ENCODE peak calls at places on chromosomes 5 and 9, in six cellular contexts. S is uterus; Q is psoas muscle; O is stimulated activated CD4-positive, alpha-beta T cell treated with anti-CD3 and anti-CD28 coated beads, Interleukin-1b, Interleukin-23, amount 100 ng/mL, for 48 hours; C is KBM-7; G is OCI-M1. T is an unnamed sample.

GRCh38 chr9:92618633-92619225 is 51.2 kb downstream of the IPPK start:
- DNase-seq in Q (no peak), C (no peak), G (no peak), O (no peak), S (peak), T (no peak)

GRCh38 chr9:124004608-124005007 is 7.0 kb upstream of the LHX2 start:
- DNase-seq in Q (no peak), G (no peak), C (no peak), O (no peak), S (no peak), T (no peak)

GRCh38 chr9:72465602-72466001 is 55.8 kb upstream of the TMC1 start:
- DNase-seq in G (no peak), Q (no peak), O (no peak), C (no peak), S (no peak), T (no peak)

GRCh38 chr5:160507181-160507811 is 85.6 kb downstream of the PTTG1 start:
- DNase-seq in C (peak), Q (no peak), S (no peak), G (no peak), O (peak), T (peak)

GRCh38 chr9:34158362-34158869 is 20.4 kb upstream of the UBAP1 start:
- DNase-seq in G (peak), O (no peak), Q (no peak), C (peak), S (no peak), T (no peak)

GRCh38 chr9:104927912-104928740 is at the start of gene ABCA1:
- DNase-seq in C (peak), O (peak), Q (peak), G (peak), S (peak), T (peak)

GRCh38 chr5:127041571-127041970 is 11.2 kb upstream of the MARCHF3 start:
- DNase-seq in O (no peak), G (peak), C (no peak), Q (no peak), S (no peak), T (no peak)

GRCh38 chr5:169694221-169694620 is 57.1 kb downstream of the DOCK2 start:
- DNase-seq in Q (no peak), G (no peak), S (no peak), O (no peak), C (no peak), T (no peak)

GRCh38 chr5:180830253-180831138 is 27.9 kb upstream of the MGAT1 start:
- DNase-seq in G (peak), Q (peak), O (peak), C (no peak), S (peak), T (peak)

GRCh38 chr5:119271758-119272730 is 83.8 kb upstream of the TNFAIP8 start:
- DNase-seq in C (no peak), O (no peak), S (no peak), Q (no peak), G (no peak), T (no peak)

GRCh38 chr5:139684350-139684880 is 36.3 kb downstream of the CXXC5 start:
- DNase-seq in G (no peak), O (no peak), C (no peak), S (no peak), Q (no peak), T (no peak)

GRCh38 chr9:134130503-134131375 is 5.1 kb upstream of the WDR5 start:
- DNase-seq in G (no peak), S (peak), Q (peak), O (no peak), C (no peak), T (no peak)

T was measured in stimulated activated CD8-positive, alpha-beta memory T cell treated with anti-CD3 and anti-CD28 coated beads, Interleukin-4, amount 100 ng/mL, for 48 hours.